ENCODE peak calls at places on chromosomes 12 and 14, in ten cellular contexts. D is mucosa of descending colon; A is lung; N is foreskin fibroblast; L is right lobe of liver; Q is dorsolateral prefrontal cortex; B is astrocyte of the cerebellum; W is mesenchymal stem cell; G is effector memory CD4-positive, alpha-beta T cell; J is psoas muscle. T is an unnamed sample.

GRCh38 chr14:95545769-95546168 is 10.9 kb downstream of the GLRX5 start:
- DNase-seq in D (no peak), A (no peak), N (peak), L (no peak), Q (no peak), B (peak), W (peak), G (no peak), J (no peak), T (peak)

GRCh38 chr12:16828891-16829290 is 222.9 kb upstream of the LMO3 start:
- DNase-seq in D (no peak), A (no peak), N (no peak), L (no peak), Q (no peak), B (no peak), W (no peak), G (no peak), J (no peak), T (no peak)

GRCh38 chr14:54565236-54566151 is 1.4 kb upstream of the SAMD4A start:
- DNase-seq in D (peak), A (peak), N (peak), L (peak), Q (peak), B (peak), W (peak), G (peak), J (peak), T (no peak)

GRCh38 chr14:42149609-42150261 is 543.1 kb downstream of the LRFN5 start:
- DNase-seq in D (no peak), A (no peak), N (no peak), L (no peak), Q (no peak), B (no peak), W (peak), G (no peak), J (no peak), T (no peak)

GRCh38 chr14:34078117-34078743 is 127.4 kb upstream of the EGLN3 start:
- DNase-seq in D (no peak), A (no peak), N (no peak), L (no peak), Q (no peak), B (peak), W (no peak), G (no peak), J (no peak), T (no peak)

GRCh38 chr12:79925492-79925891 is 9.4 kb downstream of the PPP1R12A start:
- DNase-seq in D (no peak), A (no peak), N (no peak), L (no peak), Q (no peak), B (no peak), W (peak), G (no peak), J (no peak), T (no peak)

GRCh38 chr12:102474438-102475064 is 5.8 kb downstream of the IGF1 start:
- DNase-seq in D (no peak), A (no peak), N (no peak), L (no peak), Q (no peak), B (no peak), W (peak), G (no peak), J (no peak), T (peak)

GRCh38 chr12:2284321-2284813 is 231.6 kb downstream of the CACNA1C start:
- DNase-seq in D (no peak), A (no peak), N (peak), L (no peak), Q (no peak), B (peak), W (peak), G (no peak), J (no peak), T (peak)

GRCh38 chr14:64147126-64147790 is 146.9 kb downstream of the ESR2 start:
- DNase-seq in D (no peak), A (no peak), N (no peak), L (no peak), Q (no peak), B (peak), W (peak), G (no peak), J (no peak), T (peak)

GRCh38 chr12:120132863-120133385 is 16.4 kb upstream of the RAB35 start:
- DNase-seq in D (no peak), A (no peak), N (no peak), L (peak), Q (no peak), B (no peak), W (no peak), G (no peak), J (no peak), T (no peak)

GRCh38 chr14:63209160-63209559 is 4.9 kb downstream of the RHOJ start:
- DNase-seq in D (no peak), A (no peak), N (no peak), L (no peak), Q (no peak), B (no peak), W (no peak), G (no peak), J (no peak), T (no peak)

GRCh38 chr12:48903982-48904411 is 21.3 kb downstream of the FKBP11 start:
- DNase-seq in D (peak), A (peak), N (peak), L (peak), Q (peak), B (peak), W (peak), G (peak), J (peak), T (no peak)

GRCh38 chr14:37599527-37600368 is 4.3 kb downstream of the TTC6 start:
- DNase-seq in D (no peak), A (no peak), N (no peak), L (no peak), Q (no peak), B (no peak), W (peak), G (no peak), J (no peak), T (no peak)

GRCh38 chr12:48917857-48918537 is 7.3 kb downstream of the FKBP11 start:
- DNase-seq in D (no peak), A (no peak), N (no peak), L (no peak), Q (peak), B (no peak), W (no peak), G (peak), J (no peak), T (no peak)

GRCh38 chr12:91616401-91616800 is 433.8 kb upstream of the DCN start:
- DNase-seq in D (no peak), A (no peak), N (peak), L (no peak), Q (no peak), B (no peak), W (no peak), G (no peak), J (no peak), T (no peak)

GRCh38 chr12:91617830-91618229 is 435.2 kb upstream of the DCN start:
- DNase-seq in D (no peak), A (no peak), N (no peak), L (no peak), Q (no peak), B (no peak), W (no peak), G (no peak), J (no peak), T (no peak)

GRCh38 chr12:91620949-91621348 is 438.3 kb upstream of the DCN start:
- DNase-seq in D (no peak), A (no peak), N (peak), L (no peak), Q (peak), B (peak), W (no peak), G (no peak), J (no peak), T (no peak)

GRCh38 chr12:91620422-91620821 is 437.8 kb upstream of the DCN start:
- DNase-seq in D (no peak), A (no peak), N (no peak), L (no peak), Q (no peak), B (no peak), W (no peak), G (no peak), J (no peak), T (no peak)

DNA sequence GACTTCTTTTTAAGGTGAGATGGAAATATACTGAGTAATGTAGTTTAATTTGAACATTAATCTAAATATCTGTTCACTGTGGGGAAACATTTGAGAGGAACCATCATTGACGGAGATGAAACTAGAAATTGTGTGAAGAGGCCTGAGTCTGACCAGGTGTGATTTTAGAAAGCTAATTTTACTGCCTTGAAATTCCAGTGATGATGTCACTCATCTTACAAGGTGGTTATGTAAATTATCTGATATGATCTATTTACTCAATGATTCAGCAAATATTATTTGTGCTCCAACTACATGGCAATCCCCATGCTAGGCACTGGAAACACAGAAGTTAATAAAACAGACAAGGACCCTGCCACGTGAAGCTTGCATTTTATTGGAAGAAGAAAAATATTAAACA is 435.7 kb upstream of the DCN start:
- DNase-seq in D (no peak), A (no peak), N (no peak), L (no peak), Q (no peak), B (no peak), W (no peak), G (no peak), J (no peak), T (no peak)
- H3K4me3 ChIP-seq in D (no peak), A (no peak), N (no peak), L (no peak), Q (no peak), B (no peak), W (no peak), G (no peak), J (no peak), T (no peak)

GRCh38 chr12:13114251-13115052 is 11.0 kb upstream of the GSG1 start:
- DNase-seq in D (no peak), A (no peak), N (no peak), L (no peak), Q (no peak), B (no peak), W (no peak), G (no peak), J (no peak), T (no peak)
- H3K4me3 ChIP-seq in D (no peak), A (no peak), N (peak), L (no peak), Q (no peak), B (no peak), W (no peak), G (no peak), J (no peak), T (no peak)

GRCh38 chr12:121634836-121635235 is 8.5 kb downstream of the ORAI1 start:
- DNase-seq in D (no peak), A (no peak), N (no peak), L (no peak), Q (no peak), B (no peak), W (no peak), G (no peak), J (no peak), T (no peak)

GRCh38 chr12:121641343-121641630 is 15.0 kb downstream of the ORAI1 start:
- DNase-seq in D (no peak), A (no peak), N (no peak), L (no peak), Q (no peak), B (no peak), W (no peak), G (no peak), J (no peak), T (no peak)

GRCh38 chr12:121632069-121632970 is 6.0 kb downstream of the ORAI1 start:
- DNase-seq in D (no peak), A (no peak), N (no peak), L (no peak), Q (no peak), B (no peak), W (peak), G (no peak), J (no peak), T (no peak)

GRCh38 chr12:121638298-121639202 is 12.2 kb downstream of the ORAI1 start:
- DNase-seq in D (no peak), A (no peak), N (no peak), L (no peak), Q (no peak), B (no peak), W (no peak), G (no peak), J (no peak), T (no peak)

GRCh38 chr12:121637231-121637914 is 11.0 kb downstream of the ORAI1 start:
- DNase-seq in D (peak), A (no peak), N (no peak), L (peak), Q (no peak), B (no peak), W (no peak), G (no peak), J (no peak), T (no peak)
- H3K4me3 ChIP-seq in D (no peak), A (no peak), N (no peak), L (no peak), Q (no peak), B (no peak), W (no peak), G (peak), J (no peak), T (no peak)

GRCh38 chr12:130714591-130715149 is 1.4 kb downstream of the RIMBP2 start:
- DNase-seq in D (no peak), A (no peak), N (no peak), L (no peak), Q (no peak), B (no peak), W (no peak), G (no peak), J (no peak), T (no peak)

GRCh38 chr12:130716918-130717306 is 813 bp upstream of the RIMBP2 start:
- DNase-seq in D (no peak), A (no peak), N (no peak), L (no peak), Q (no peak), B (no peak), W (no peak), G (no peak), J (no peak), T (no peak)

GRCh38 chr12:130715150-130715995 is 726 bp downstream of the RIMBP2 start:
- DNase-seq in D (no peak), A (no peak), N (no peak), L (no peak), Q (no peak), B (no peak), W (no peak), G (no peak), J (no peak), T (no peak)

GRCh38 chr12:130717752-130718151 is 1.7 kb upstream of the RIMBP2 start:
- DNase-seq in D (no peak), A (no peak), N (no peak), L (no peak), Q (no peak), B (no peak), W (no peak), G (no peak), J (no peak), T (no peak)

GRCh38 chr12:130715996-130716917 is at the start of gene RIMBP2:
- DNase-seq in D (no peak), A (no peak), N (peak), L (no peak), Q (peak), B (no peak), W (peak), G (no peak), J (no peak), T (peak)
- H3K4me3 ChIP-seq in D (no peak), A (no peak), N (no peak), L (no peak), Q (peak), B (no peak), W (peak), G (no peak), J (peak), T (peak)

GRCh38 chr14:60506462-60506984 is 2.4 kb upstream of the SIX6 start:
- DNase-seq in D (no peak), A (no peak), N (no peak), L (no peak), Q (no peak), B (no peak), W (no peak), G (no peak), J (no peak), T (no peak)
- H3K4me3 ChIP-seq in D (no peak), A (no peak), N (no peak), L (no peak), Q (no peak), B (no peak), W (no peak), G (no peak), J (no peak), T (no peak)

DNA sequence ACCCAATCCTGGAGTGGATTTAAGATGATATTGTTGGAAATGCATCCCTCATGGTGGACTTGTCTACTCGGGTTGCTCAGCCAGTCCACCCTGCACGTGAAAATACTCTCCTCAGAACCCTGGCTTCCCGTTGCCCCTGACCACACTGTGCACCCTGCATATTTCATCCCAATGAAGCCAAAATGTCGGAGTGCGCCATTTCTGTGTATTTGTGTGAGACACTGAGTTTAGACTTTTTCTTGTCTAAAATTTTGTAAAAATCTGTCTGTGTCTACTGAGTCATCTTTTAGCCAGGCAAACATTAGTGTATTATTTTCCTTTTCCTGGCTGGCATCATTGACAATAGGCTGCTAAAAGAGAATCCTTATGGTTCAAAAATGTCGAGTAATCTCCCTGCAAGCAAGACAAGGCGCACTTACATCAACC is 485 bp upstream of the PNMA1 start:
- DNase-seq in D (no peak), A (no peak), N (peak), L (no peak), Q (no peak), B (no peak), W (no peak), G (no peak), J (no peak), T (no peak)
- H3K4me3 ChIP-seq in D (no peak), A (no peak), N (peak), L (peak), Q (peak), B (peak), W (no peak), G (peak), J (peak), T (peak)

DNA sequence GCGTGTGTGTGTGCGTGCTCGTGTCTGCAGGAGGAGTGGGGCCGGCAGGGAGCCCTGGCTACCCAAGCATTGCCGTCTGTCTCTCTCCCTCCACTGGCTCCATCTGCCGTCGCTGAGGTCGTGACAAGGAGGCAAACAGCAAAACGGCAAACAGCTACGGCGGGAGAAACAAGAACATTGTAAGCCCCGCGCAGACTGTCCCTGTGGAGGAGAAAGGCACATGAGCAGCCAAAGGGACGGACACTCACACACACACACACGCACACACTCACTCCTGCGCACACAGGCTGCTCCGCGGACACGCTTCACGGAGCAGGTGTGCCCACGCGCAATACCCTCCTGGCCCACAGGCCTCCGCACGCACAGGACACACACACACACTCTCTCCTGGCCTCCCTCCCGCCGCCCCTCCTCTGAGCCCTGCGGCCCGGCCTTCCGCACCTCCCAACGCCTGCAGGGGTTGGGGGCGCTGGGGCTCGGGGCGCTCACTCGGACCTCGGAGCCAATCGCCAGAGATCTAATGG is 905 bp downstream of the CISTR start:
- DNase-seq in D (peak), A (no peak), N (no peak), L (no peak), Q (peak), B (no peak), W (peak), G (no peak), J (peak), T (no peak)
- H3K4me3 ChIP-seq in D (no peak), A (no peak), N (peak), L (peak), Q (peak), B (peak), W (peak), G (peak), J (peak), T (peak)

DNA sequence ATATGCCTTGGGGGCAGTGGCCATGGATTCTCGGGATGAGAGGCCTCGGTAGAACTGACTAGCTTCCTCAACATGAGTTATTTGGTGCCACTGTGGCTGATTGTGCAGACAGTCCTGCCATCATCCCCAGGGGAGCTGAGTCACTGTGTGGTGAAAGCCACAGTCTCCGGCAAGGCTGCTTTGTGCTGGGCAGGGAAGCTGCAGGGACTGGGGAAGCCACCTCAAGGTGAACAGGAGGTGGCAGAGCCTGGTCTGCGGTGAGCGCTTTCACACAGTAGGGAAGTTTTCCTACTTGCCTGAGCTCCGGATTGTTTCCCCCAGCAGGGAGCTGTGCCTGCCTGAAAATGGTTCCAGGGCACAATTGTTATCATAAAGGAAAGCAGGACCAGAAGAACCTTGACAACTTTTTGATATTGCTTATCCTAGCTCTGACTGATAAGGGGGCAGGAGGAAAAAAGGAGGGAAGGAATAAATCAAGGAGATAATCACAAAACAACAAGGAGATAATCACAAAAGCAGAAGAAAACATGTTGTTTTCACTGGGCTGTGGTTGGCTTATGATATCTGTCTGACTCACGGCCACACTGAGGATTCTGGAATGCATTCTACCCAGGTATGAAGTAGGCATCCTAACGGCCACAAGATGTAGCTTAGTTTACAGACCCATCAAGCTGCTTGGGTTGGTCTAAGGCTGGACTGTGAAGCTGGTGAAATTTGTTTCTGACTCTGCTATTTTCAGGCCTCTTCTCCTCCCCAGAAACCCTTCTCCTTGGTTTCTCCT is 32.2 kb upstream of the GNG2 start:
- DNase-seq in D (peak), A (no peak), N (peak), L (peak), Q (peak), B (peak), W (peak), G (peak), J (peak), T (no peak)
- H3K4me3 ChIP-seq in D (no peak), A (no peak), N (no peak), L (no peak), Q (no peak), B (no peak), W (no peak), G (no peak), J (no peak), T (no peak)

GRCh38 chr14:73276836-73277235 is 39.5 kb downstream of the PAPLN start:
- DNase-seq in D (no peak), A (no peak), N (no peak), L (no peak), Q (no peak), B (no peak), W (no peak), G (no peak), J (no peak), T (no peak)

GRCh38 chr14:73267474-73267873 is 30.2 kb downstream of the PAPLN start:
- DNase-seq in D (no peak), A (no peak), N (no peak), L (no peak), Q (no peak), B (no peak), W (no peak), G (no peak), J (no peak), T (no peak)

GRCh38 chr14:73269729-73270651 is 32.7 kb downstream of the PAPLN start:
- DNase-seq in D (peak), A (peak), N (peak), L (no peak), Q (no peak), B (no peak), W (peak), G (no peak), J (peak), T (no peak)

GRCh38 chr14:73273799-73274198 is 36.5 kb downstream of the PAPLN start:
- DNase-seq in D (no peak), A (no peak), N (no peak), L (no peak), Q (no peak), B (no peak), W (no peak), G (no peak), J (no peak), T (no peak)

GRCh38 chr14:73272393-73272792 is 35.1 kb downstream of the PAPLN start:
- DNase-seq in D (no peak), A (no peak), N (no peak), L (no peak), Q (no peak), B (no peak), W (no peak), G (no peak), J (no peak), T (no peak)
- H3K4me3 ChIP-seq in D (no peak), A (no peak), N (no peak), L (no peak), Q (no peak), B (no peak), W (no peak), G (no peak), J (no peak), T (no peak)

GRCh38 chr12:20585055-20585625 is 110.0 kb upstream of the SLCO1C1 start:
- DNase-seq in D (no peak), A (no peak), N (no peak), L (no peak), Q (no peak), B (no peak), W (no peak), G (no peak), J (no peak), T (no peak)
- H3K4me3 ChIP-seq in D (no peak), A (no peak), N (no peak), L (no peak), Q (no peak), B (no peak), W (no peak), G (no peak), J (no peak), T (no peak)

T was measured in skeletal muscle cell.